ENCODE peak calls at places on chromosomes 7 and 10, in nine cellular contexts. W, R, A, C, B, M, I, L and P are unnamed samples.

GRCh38 chr10:90417056-90417455 is 440.8 kb downstream of the HTR7 start:
- DNase-seq in B (no peak), A (no peak), M (no peak), I (no peak), R (peak), L (no peak), W (no peak), C (no peak), P (peak)

GRCh38 chr10:60942604-60943269 is 1.2 kb downstream of the RHOBTB1 start:
- DNase-seq in A (peak), I (peak), B (peak), L (peak), C (peak), R (peak), M (no peak), W (no peak), P (peak)

GRCh38 chr10:117373848-117374505 is 1.3 kb downstream of the PDZD8 start:
- DNase-seq in R (peak), L (peak), M (peak), A (no peak), C (peak), I (peak), W (no peak), B (peak), P (no peak)

GRCh38 chr10:62819521-62819920 is 3.4 kb upstream of the EGR2 start:
- DNase-seq in W (no peak), I (peak), M (no peak), C (no peak), R (peak), L (no peak), B (peak), A (no peak), P (no peak)

GRCh38 chr7:138665669-138666140 is 35.5 kb downstream of the SVOPL start:
- DNase-seq in L (no peak), A (no peak), C (no peak), I (no peak), B (no peak), M (no peak), R (no peak), W (peak), P (no peak)

GRCh38 chr10:8180348-8180747 is 125.9 kb downstream of the GATA3 start:
- DNase-seq in B (no peak), L (no peak), M (no peak), I (no peak), A (no peak), C (no peak), W (no peak), R (no peak), P (no peak)

GRCh38 chr7:30977896-30978564 is 14.3 kb downstream of the GHRHR start:
- DNase-seq in W (no peak), M (peak), C (no peak), B (peak), A (no peak), L (no peak), R (peak), I (no peak), P (no peak)

GRCh38 chr7:94176694-94177200 is 172.6 kb upstream of the BET1 start:
- DNase-seq in M (no peak), W (no peak), C (no peak), L (no peak), I (no peak), R (no peak), B (no peak), A (no peak), P (no peak)

GRCh38 chr7:17651926-17652385 is 288.3 kb downstream of the SNX13 start:
- DNase-seq in M (no peak), L (no peak), W (no peak), A (no peak), B (no peak), C (peak), I (peak), R (peak), P (peak)

GRCh38 chr10:110612629-110613028 is 31.5 kb upstream of the RBM20 start:
- DNase-seq in A (no peak), L (no peak), M (no peak), B (no peak), C (no peak), R (no peak), I (no peak), W (no peak), P (no peak)

GRCh38 chr10:62306663-62307062 is 38.0 kb upstream of the RTKN2 start:
- DNase-seq in L (peak), C (no peak), I (no peak), W (no peak), M (no peak), R (no peak), B (peak), A (no peak), P (no peak)

GRCh38 chr7:119720541-119720940 is 552.4 kb upstream of the KCND2 start:
- DNase-seq in M (no peak), B (peak), I (no peak), L (no peak), R (peak), A (no peak), W (no peak), C (no peak), P (peak)

GRCh38 chr7:90595341-90595800 is 750 bp upstream of the CDK14 start:
- DNase-seq in A (no peak), I (no peak), B (no peak), M (no peak), R (peak), W (no peak), L (no peak), C (no peak), P (peak)

GRCh38 chr10:79493806-79494205 is 18.5 kb upstream of the EIF5AL1 start:
- DNase-seq in L (no peak), A (no peak), R (no peak), I (no peak), B (no peak), M (no peak), C (no peak), W (no peak), P (no peak)

GRCh38 chr7:33076737-33077136 is 14.2 kb upstream of the NT5C3A start:
- DNase-seq in B (no peak), W (no peak), R (peak), A (no peak), L (no peak), C (no peak), M (no peak), I (no peak), P (no peak)

GRCh38 chr7:157111311-157111710 is 27.4 kb upstream of the UBE3C start:
- DNase-seq in R (no peak), A (no peak), I (no peak), M (no peak), W (no peak), C (no peak), L (peak), B (no peak), P (no peak)

GRCh38 chr10:6999232-6999925 is 411.5 kb downstream of the SFMBT2 start:
- DNase-seq in M (no peak), B (no peak), L (no peak), I (no peak), R (no peak), A (no peak), C (no peak), W (peak), P (no peak)

GRCh38 chr10:114367041-114367675 is 37.1 kb downstream of the AFAP1L2 start:
- DNase-seq in C (no peak), A (no peak), B (no peak), W (no peak), I (no peak), L (no peak), M (no peak), R (no peak), P (peak)

GRCh38 chr10:126468876-126469643 is 80.8 kb upstream of the ADAM12 start:
- DNase-seq in L (no peak), I (no peak), W (no peak), A (no peak), R (no peak), B (no peak), C (no peak), M (no peak), P (peak)

GRCh38 chr7:64876792-64877713 is 26.0 kb upstream of the ZNF273 start:
- DNase-seq in W (peak), L (peak), B (peak), C (no peak), M (peak), A (no peak), R (no peak), I (peak), P (peak)

GRCh38 chr7:151392426-151392825 is 17.4 kb downstream of the WDR86 start:
- DNase-seq in L (peak), M (no peak), W (no peak), B (no peak), A (no peak), R (no peak), I (no peak), C (no peak), P (no peak)

GRCh38 chr10:104680467-104681401 is 39.6 kb downstream of the SORCS3 start:
- DNase-seq in C (no peak), W (peak), R (no peak), B (peak), M (peak), A (no peak), I (no peak), L (no peak), P (no peak)

GRCh38 chr7:25249772-25250171 is 21.5 kb upstream of the NPVF start:
- DNase-seq in L (no peak), A (no peak), M (no peak), R (no peak), I (no peak), C (no peak), B (no peak), W (no peak), P (no peak)

GRCh38 chr7:17971392-17971791 is 31.1 kb upstream of the SNX13 start:
- DNase-seq in C (no peak), M (no peak), W (no peak), I (no peak), R (peak), A (no peak), L (no peak), B (no peak), P (no peak)

GRCh38 chr10:86813101-86813500 is 56.7 kb downstream of the BMPR1A start:
- DNase-seq in M (no peak), L (no peak), A (no peak), W (no peak), B (no peak), I (no peak), C (no peak), R (peak), P (no peak)

GRCh38 chr7:72405389-72405788 is 6.7 kb downstream of the CALN1 start:
- DNase-seq in C (peak), M (no peak), W (no peak), I (no peak), R (no peak), L (no peak), A (no peak), B (no peak), P (no peak)

GRCh38 chr10:29657719-29658274 is 23.0 kb upstream of the SVIL start:
- DNase-seq in A (no peak), I (no peak), L (no peak), C (no peak), M (no peak), R (no peak), W (no peak), B (no peak), P (no peak)

GRCh38 chr10:87863102-87863943 is at the start of the genes KLLN and PTEN:
- DNase-seq in I (peak), L (peak), A (peak), W (peak), B (peak), M (peak), R (peak), C (peak), P (peak)

GRCh38 chr7:135798104-135798503 is 49.5 kb upstream of the FAM180A start:
- DNase-seq in R (no peak), A (no peak), I (no peak), W (no peak), C (no peak), M (no peak), L (no peak), B (no peak), P (no peak)

GRCh38 chr7:5636446-5636835 is 145.0 kb downstream of the RNF216 start:
- DNase-seq in A (no peak), W (peak), I (no peak), M (peak), R (no peak), C (no peak), L (no peak), B (no peak), P (no peak)

GRCh38 chr7:5635461-5636445 is 145.7 kb downstream of the RNF216 start:
- DNase-seq in M (no peak), W (peak), R (no peak), L (peak), A (no peak), B (no peak), C (no peak), I (no peak), P (no peak)

GRCh38 chr7:5636914-5637313 is 144.5 kb downstream of the RNF216 start:
- DNase-seq in L (peak), M (peak), B (no peak), C (peak), I (peak), A (peak), W (peak), R (peak), P (peak)

GRCh38 chr7:5637415-5637814 is 144.0 kb downstream of the RNF216 start:
- DNase-seq in M (no peak), B (no peak), I (no peak), L (peak), C (no peak), A (no peak), R (no peak), W (no peak), P (no peak)

GRCh38 chr7:5638994-5639393 is 142.5 kb downstream of the RNF216 start:
- DNase-seq in I (no peak), B (peak), L (no peak), C (no peak), M (peak), W (no peak), R (no peak), A (no peak), P (peak)
- H3K27ac ChIP-seq in I (no peak), B (peak), L (no peak), C (no peak), M (no peak), W (no peak), R (no peak), A (no peak), P (peak)

GRCh38 chr10:72170263-72170662 is 45.5 kb upstream of the ANAPC16 start:
- DNase-seq in M (no peak), W (no peak), B (peak), I (no peak), C (peak), A (no peak), L (no peak), R (peak), P (no peak)
- H3K27ac ChIP-seq in M (no peak), W (no peak), B (peak), I (no peak), C (no peak), A (no peak), L (no peak), R (peak), P (no peak)

GRCh38 chr10:100829103-100829870 is 83.5 kb upstream of the SLF2 start:
- DNase-seq in R (peak), W (no peak), I (no peak), L (no peak), B (no peak), M (peak), A (no peak), C (no peak), P (no peak)

GRCh38 chr10:100828744-100829102 is 83.3 kb downstream of the PAX2 start:
- DNase-seq in W (no peak), L (no peak), C (no peak), I (no peak), A (no peak), R (no peak), B (peak), M (peak), P (no peak)

GRCh38 chr10:100826983-100827818 is 81.8 kb downstream of the PAX2 start:
- DNase-seq in I (no peak), R (no peak), A (no peak), W (no peak), L (peak), C (no peak), B (peak), M (peak), P (no peak)

GRCh38 chr10:100826661-100826982 is 81.2 kb downstream of the PAX2 start:
- DNase-seq in R (no peak), L (no peak), B (no peak), I (no peak), C (no peak), M (no peak), A (no peak), W (no peak), P (no peak)

GRCh38 chr10:100827819-100828743 is 82.7 kb downstream of the PAX2 start:
- DNase-seq in I (no peak), W (no peak), L (peak), M (peak), B (peak), C (no peak), R (peak), A (no peak), P (no peak)
- H3K27ac ChIP-seq in I (no peak), W (no peak), L (no peak), M (no peak), B (no peak), C (no peak), R (no peak), A (no peak), P (no peak)

GRCh38 chr10:59771162-59771807 is 18.0 kb upstream of the MRLN start:
- DNase-seq in L (no peak), C (no peak), M (no peak), W (no peak), I (no peak), R (no peak), A (no peak), B (no peak), P (no peak)
- H3K27ac ChIP-seq in L (no peak), C (no peak), M (no peak), W (no peak), I (no peak), R (no peak), A (no peak), B (no peak), P (no peak)

DNA sequence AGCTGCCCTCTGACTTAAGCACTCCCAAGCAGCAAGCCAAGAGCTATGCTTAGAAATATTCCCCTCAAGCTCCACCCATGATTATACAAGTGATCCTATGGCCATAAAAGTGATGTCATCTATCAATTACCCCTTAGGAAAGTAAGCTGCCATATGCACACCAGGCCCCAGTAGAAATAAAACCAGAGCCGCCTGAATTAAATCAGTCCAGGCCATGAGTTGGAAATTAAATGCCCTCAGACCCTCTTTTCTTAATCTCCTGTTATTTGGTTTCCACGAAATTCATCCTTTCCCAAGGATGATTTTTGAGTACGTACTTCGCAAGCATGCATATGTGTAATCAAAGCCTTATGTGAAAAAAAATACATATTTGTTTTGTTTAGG is 351.9 kb downstream of the FRMD4A start:
- DNase-seq in B (no peak), C (no peak), M (no peak), L (no peak), W (no peak), I (no peak), R (no peak), A (no peak), P (no peak)
- H3K27ac ChIP-seq in B (no peak), C (peak), M (no peak), L (no peak), W (no peak), I (peak), R (peak), A (peak), P (peak)